ENCODE peak calls at places on chromosomes 12 and 14, in ten cellular contexts. C, I, R, T, A, M, E, F, V and N are unnamed samples.

GRCh38 chr12:13243516-13244070 is 47.1 kb downstream of the EMP1 start:
- DNase-seq in V (no peak), M (no peak), I (no peak), C (no peak), R (no peak), E (no peak), F (no peak), A (no peak), T (no peak), N (no peak)

GRCh38 chr14:68549057-68549421 is 243.8 kb downstream of the ZFP36L1 start:
- DNase-seq in M (no peak), C (no peak), F (peak), I (peak), R (peak), T (no peak), A (no peak), E (peak), V (no peak), N (no peak)

GRCh38 chr14:83992857-83993256 is 1537.1 kb upstream of the FLRT2 start:
- DNase-seq in R (no peak), T (no peak), E (no peak), F (no peak), A (no peak), M (no peak), V (no peak), C (no peak), I (peak), N (no peak)

GRCh38 chr12:67578976-67579661 is 69.4 kb upstream of the DYRK2 start:
- DNase-seq in E (no peak), M (peak), R (no peak), F (peak), V (no peak), I (no peak), C (no peak), A (no peak), T (no peak), N (no peak)

GRCh38 chr12:44117368-44117767 is 281.5 kb downstream of the TMEM117 start:
- DNase-seq in A (no peak), V (no peak), I (no peak), E (peak), M (no peak), C (no peak), F (no peak), R (peak), T (no peak), N (no peak)

GRCh38 chr12:85405781-85406522 is 125.9 kb downstream of the ALX1 start:
- DNase-seq in T (no peak), A (no peak), C (no peak), F (peak), I (peak), E (peak), R (no peak), V (no peak), M (no peak), N (no peak)

GRCh38 chr12:22409071-22409951 is 74.8 kb upstream of the ST8SIA1 start:
- DNase-seq in A (no peak), T (no peak), R (no peak), M (peak), V (no peak), F (no peak), C (no peak), I (no peak), E (no peak), N (no peak)

GRCh38 chr12:54371328-54372112 is 7.2 kb upstream of the GPR84 start:
- DNase-seq in I (peak), T (no peak), E (no peak), A (no peak), R (no peak), M (no peak), C (no peak), F (no peak), V (no peak), N (no peak)

GRCh38 chr14:99035712-99036593 is 236.0 kb downstream of the BCL11B start:
- DNase-seq in I (peak), A (no peak), M (no peak), V (peak), R (peak), E (peak), C (no peak), T (no peak), F (peak), N (no peak)

GRCh38 chr12:90234455-90234854 is 525.8 kb upstream of the ATP2B1 start:
- DNase-seq in R (no peak), I (peak), C (no peak), V (no peak), M (no peak), T (no peak), E (no peak), F (no peak), A (no peak), N (no peak)

GRCh38 chr14:101836131-101836530 is 74.6 kb downstream of the PPP2R5C start:
- DNase-seq in V (no peak), F (no peak), I (no peak), C (peak), E (no peak), R (peak), M (no peak), T (no peak), A (no peak), N (peak)

GRCh38 chr12:20601668-20602280 is 93.4 kb upstream of the SLCO1C1 start:
- DNase-seq in F (peak), T (no peak), I (peak), R (peak), A (no peak), M (no peak), V (no peak), C (peak), E (peak), N (peak)

GRCh38 chr14:104349950-104350349 is 211.6 kb downstream of the KIF26A start:
- DNase-seq in M (no peak), C (no peak), I (no peak), E (no peak), F (no peak), A (no peak), R (no peak), V (peak), T (no peak), N (no peak)

GRCh38 chr12:121214855-121215745 is 5.2 kb downstream of the P2RX4 start:
- DNase-seq in V (no peak), M (peak), E (peak), I (peak), F (peak), R (peak), A (no peak), C (peak), T (no peak), N (peak)

GRCh38 chr12:26870491-26871419 is 37.8 kb upstream of the ITPR2 start:
- DNase-seq in E (no peak), A (no peak), C (peak), I (peak), F (no peak), V (peak), T (no peak), R (peak), M (no peak), N (peak)

GRCh38 chr14:100271247-100271939 is 32.4 kb downstream of the YY1 start:
- DNase-seq in R (no peak), E (no peak), T (no peak), I (peak), V (no peak), M (no peak), C (peak), A (no peak), F (no peak), N (peak)

GRCh38 chr12:124391340-124392261 is 96.7 kb downstream of the RFLNA start:
- DNase-seq in I (peak), A (no peak), C (no peak), V (peak), F (peak), R (no peak), E (no peak), T (peak), M (peak), N (peak)